ENCODE peak calls at places on chromosomes 3 and 15, in four cellular contexts. X is HFFc6; V is activated CD4-positive, alpha-beta T cell treated with anti-CD3 and anti-CD28 coated beads, Interleukin-2, amount 50 U/mL, for 24 hours; J is activated CD8-positive, alpha-beta memory T cell treated with anti-CD3 and anti-CD28 coated beads, Interleukin-2, amount 10 ng/mL, durations not matched to agents 7 days and 5 days. A is an unnamed sample.

GRCh38 chr15:78204351-78205309 is 29.7 kb downstream of the ACSBG1 start:
- DNase-seq in X (no peak), V (no peak), J (peak; percentile 31), A (no peak)

GRCh38 chr3:184716652-184717607 is 5.1 kb upstream of the MAGEF1 start:
- DNase-seq in X (peak; percentile 45), V (no peak), J (peak; percentile 31), A (no peak)

GRCh38 chr15:47374222-47374621 is 343.1 kb upstream of the SEMA6D start:
- DNase-seq in X (peak; percentile 34), V (no peak), J (no peak), A (no peak)

GRCh38 chr3:15279200-15279599 is 53.2 kb downstream of the SH3BP5 start:
- DNase-seq in X (no peak), V (no peak), J (no peak), A (no peak)

GRCh38 chr3:32510075-32510724 is 7.5 kb upstream of the CMTM6 start:
- DNase-seq in X (peak; percentile 69), V (peak; percentile 13), J (peak; percentile 79), A (no peak)

GRCh38 chr3:141650783-141651182 is 87.3 kb upstream of the RNF7 start:
- DNase-seq in X (no peak), V (no peak), J (no peak), A (no peak)

GRCh38 chr15:53256457-53256856 is 466.3 kb upstream of the ONECUT1 start:
- DNase-seq in X (no peak), V (no peak), J (no peak), A (no peak)

GRCh38 chr15:85874236-85874635 is 79.5 kb upstream of the KLHL25 start:
- DNase-seq in X (no peak), V (no peak), J (no peak), A (no peak)

GRCh38 chr3:123229145-123229544 is 27.4 kb downstream of the SEC22A start:
- DNase-seq in X (no peak), V (no peak), J (no peak), A (no peak)

GRCh38 chr3:184785106-184785505 is 26.9 kb upstream of the VPS8 start:
- DNase-seq in X (no peak), V (no peak), J (no peak), A (no peak)

GRCh38 chr3:183300996-183301562 is 48.0 kb downstream of the B3GNT5 start:
- DNase-seq in X (no peak), V (no peak), J (no peak), A (no peak)

GRCh38 chr3:115227461-115227860 is 80.4 kb upstream of the ZBTB20 start:
- DNase-seq in X (peak; percentile 71), V (no peak), J (no peak), A (no peak)

GRCh38 chr15:50181206-50181982 is 602 bp upstream of the SLC27A2 start:
- DNase-seq in X (no peak), V (no peak), J (no peak), A (no peak)

A was measured in NCI-H1930.